ENCODE peak calls at places on chromosomes 1 and 21, in five cellular contexts. L is GM12878, P is K562, Q is suprapubic skin, A is transverse colon. C is an unnamed sample.

GRCh38 chr1:86916752-86917151 is 2.3 kb downstream of the HS2ST1 start:
- DNase-seq in L (no peak), P (no peak), Q (no peak), A (no peak), C (no peak)

GRCh38 chr1:31811605-31812004 is 4.2 kb downstream of the SPOCD1 start:
- DNase-seq in L (no peak), P (peak), Q (peak), A (no peak), C (no peak)

GRCh38 chr1:98049370-98050115 is 128.7 kb upstream of the DPYD start:
- DNase-seq in L (no peak), P (no peak), Q (no peak), A (no peak), C (peak)

GRCh38 chr1:30366199-30366598 is 357.2 kb downstream of the MATN1 start:
- DNase-seq in L (no peak), P (no peak), Q (no peak), A (no peak), C (no peak)

GRCh38 chr1:177780096-177780700 is 189.7 kb downstream of the SEC16B start:
- DNase-seq in L (no peak), P (no peak), Q (no peak), A (no peak), C (no peak)

GRCh38 chr1:121443131-121443530 is 258.4 kb downstream of the SRGAP2C start:
- DNase-seq in L (no peak), P (no peak), Q (no peak), A (no peak), C (no peak)

GRCh38 chr1:23648576-23648975 is 43.0 kb upstream of the RPL11 start:
- DNase-seq in L (no peak), P (no peak), Q (no peak), A (no peak), C (no peak)

GRCh38 chr1:153866045-153866850 is 56.5 kb downstream of the GATAD2B start:
- DNase-seq in L (no peak), P (no peak), Q (no peak), A (no peak), C (no peak)

GRCh38 chr1:155978973-155979429 is 654 bp upstream of the ARHGEF2 start:
- DNase-seq in L (no peak), P (peak), Q (no peak), A (peak), C (no peak)

GRCh38 chr1:15189692-15190321 is 36.3 kb downstream of the TMEM51 start:
- DNase-seq in L (no peak), P (no peak), Q (no peak), A (no peak), C (no peak)

GRCh38 chr1:192766009-192766625 is 42.7 kb upstream of the RGS2 start:
- DNase-seq in L (no peak), P (no peak), Q (no peak), A (no peak), C (no peak)

GRCh38 chr1:88519156-88519555 is 164.9 kb upstream of the PKN2 start:
- DNase-seq in L (no peak), P (no peak), Q (no peak), A (no peak), C (no peak)

GRCh38 chr1:182120411-182121258 is 59.1 kb upstream of the ZNF648 start:
- DNase-seq in L (no peak), P (no peak), Q (no peak), A (peak), C (peak)

GRCh38 chr21:41683815-41684214 is 83.0 kb downstream of the RIPK4 start:
- DNase-seq in L (no peak), P (no peak), Q (no peak), A (no peak), C (no peak)

GRCh38 chr21:41686664-41687063 is 80.2 kb downstream of the RIPK4 start:
- DNase-seq in L (no peak), P (no peak), Q (no peak), A (no peak), C (no peak)

GRCh38 chr21:41682719-41683179 is 84.1 kb downstream of the RIPK4 start:
- DNase-seq in L (no peak), P (no peak), Q (no peak), A (no peak), C (no peak)

GRCh38 chr21:41685511-41686149 is 81.2 kb downstream of the RIPK4 start:
- DNase-seq in L (no peak), P (no peak), Q (no peak), A (no peak), C (no peak)

GRCh38 chr21:41684381-41685245 is 82.2 kb downstream of the RIPK4 start:
- DNase-seq in L (no peak), P (no peak), Q (no peak), A (peak), C (peak)
- TF ChIP-seq POLR2A in L (no peak), P (no peak), Q (no peak), A (no peak), C (no peak)

GRCh38 chr1:147740391-147740790 is 20.0 kb downstream of the GJA5 start:
- DNase-seq in L (no peak), P (no peak), Q (no peak), A (no peak), C (no peak)

GRCh38 chr1:147735423-147735822 is 25.0 kb downstream of the GJA5 start:
- DNase-seq in L (no peak), P (no peak), Q (no peak), A (no peak), C (no peak)

GRCh38 chr1:147736847-147737246 is 23.6 kb downstream of the GJA5 start:
- DNase-seq in L (no peak), P (no peak), Q (no peak), A (no peak), C (no peak)

GRCh38 chr1:147738739-147739476 is 21.5 kb downstream of the GJA5 start:
- DNase-seq in L (no peak), P (no peak), Q (no peak), A (no peak), C (no peak)

GRCh38 chr1:147738129-147738528 is 22.3 kb downstream of the GJA5 start:
- DNase-seq in L (no peak), P (no peak), Q (no peak), A (no peak), C (no peak)
- TF ChIP-seq EP300 in L (no peak), P (no peak), Q (no peak), A (no peak), C (no peak)

GRCh38 chr1:205162301-205162700 is 40.5 kb upstream of the RBBP5 start:
- DNase-seq in L (no peak), P (no peak), Q (no peak), A (no peak), C (no peak)
- TF ChIP-seq POLR2AphosphoS5 in L (no peak), P (no peak), Q (no peak), A (no peak), C (no peak)

GRCh38 chr1:203880606-203881005 is 19.2 kb downstream of the SNRPE start:
- DNase-seq in L (no peak), P (no peak), Q (no peak), A (no peak), C (no peak)
- TF ChIP-seq POLR2A in L (no peak), P (no peak), Q (no peak), A (no peak), C (no peak)